ENCODE peak calls at places on chromosomes 4 and X, in ten cellular contexts. X is heart left ventricle; V is lower leg skin; W is GM23248; O is left kidney; I is activated CD8-positive, alpha-beta memory T cell treated with anti-CD3 and anti-CD28 coated beads for 48 hours; E is GM20000; A is B cell; L is lung microvascular endothelial cell; C is posterior cingulate gyrus. T is an unnamed sample.

GRCh38 chr4:73705056-73705432 is 35.3 kb upstream of the CXCL8 start:
- DNase-seq in V (no peak), I (no peak), W (peak), C (no peak), L (peak), E (no peak), A (no peak), O (no peak), X (no peak), T (peak)

GRCh38 chrX:110853610-110854009 is 58.0 kb upstream of the CHRDL1 start:
- DNase-seq in X (no peak), O (peak), E (no peak), V (peak), I (no peak), A (no peak), L (no peak), W (peak), C (peak), T (no peak)

GRCh38 chr4:61540944-61541343 is 340.8 kb downstream of the ADGRL3 start:
- DNase-seq in C (no peak), X (no peak), E (no peak), I (no peak), L (no peak), A (no peak), W (no peak), V (no peak), O (peak), T (no peak)

GRCh38 chrX:108347800-108348199 is 90.4 kb downstream of the COL4A6 start:
- DNase-seq in O (peak), X (no peak), W (no peak), E (no peak), C (no peak), I (no peak), L (peak), V (no peak), A (no peak), T (peak)

GRCh38 chr4:153518637-153519384 is 52.7 kb downstream of the TMEM131L start:
- DNase-seq in W (no peak), X (no peak), O (no peak), V (no peak), E (no peak), A (no peak), I (no peak), L (peak), C (no peak), T (no peak)

GRCh38 chrX:63889001-63889400 is 104.0 kb upstream of the ARHGEF9 start:
- DNase-seq in I (no peak), V (no peak), L (no peak), A (no peak), C (no peak), E (no peak), O (no peak), X (no peak), W (peak), T (no peak)

GRCh38 chr4:25838526-25838925 is 24.3 kb downstream of the SEL1L3 start:
- DNase-seq in L (no peak), E (no peak), C (no peak), A (no peak), X (no peak), V (no peak), O (peak), I (no peak), W (no peak), T (no peak)

GRCh38 chrX:23797371-23798128 is 14.6 kb downstream of the SAT1 start:
- DNase-seq in E (no peak), X (no peak), W (no peak), O (peak), V (no peak), A (no peak), C (no peak), I (no peak), L (no peak), T (peak)

GRCh38 chrX:21770631-21771321 is 12.9 kb upstream of the SMPX start:
- DNase-seq in L (no peak), I (no peak), E (no peak), C (no peak), W (no peak), O (no peak), X (no peak), V (no peak), A (no peak), T (no peak)

GRCh38 chr4:105149771-105150170 is 3.1 kb downstream of the TET2 start:
- DNase-seq in W (no peak), X (no peak), A (no peak), L (no peak), O (no peak), V (no peak), C (no peak), I (no peak), E (no peak), T (peak)

GRCh38 chrX:100700809-100701208 is 31.1 kb downstream of the SYTL4 start:
- DNase-seq in X (no peak), A (no peak), E (no peak), C (no peak), L (no peak), W (no peak), I (no peak), O (no peak), V (no peak), T (no peak)

GRCh38 chr4:130563891-130564418 is 1468.0 kb downstream of the C4orf33 start:
- DNase-seq in I (no peak), X (no peak), V (no peak), E (no peak), W (no peak), A (no peak), O (no peak), L (no peak), C (no peak), T (no peak)

GRCh38 chrX:25079020-25079419 is 63.3 kb upstream of the ARX start:
- DNase-seq in A (no peak), I (no peak), C (no peak), L (no peak), W (no peak), V (no peak), E (no peak), O (no peak), X (no peak), T (no peak)

GRCh38 chrX:99371976-99372595 is 1038.0 kb downstream of the PCDH19 start:
- DNase-seq in A (no peak), E (no peak), I (no peak), W (no peak), O (no peak), L (no peak), V (no peak), C (no peak), X (no peak), T (no peak)

GRCh38 chrX:95675794-95676193 is 1008.8 kb upstream of the DIAPH2 start:
- DNase-seq in X (no peak), V (peak), I (no peak), A (no peak), W (no peak), L (no peak), C (no peak), E (no peak), O (no peak), T (no peak)

GRCh38 chrX:71536285-71536684 is 3.4 kb downstream of the OGT start:
- DNase-seq in W (peak), L (no peak), V (no peak), X (no peak), A (no peak), E (no peak), I (no peak), C (no peak), O (no peak), T (no peak)

GRCh38 chr4:47736555-47736954 is 101.3 kb downstream of the CORIN start:
- DNase-seq in A (no peak), W (no peak), E (no peak), I (no peak), X (no peak), C (no peak), V (no peak), O (no peak), L (no peak), T (no peak)

GRCh38 chr4:161376275-161376674 is 787.5 kb downstream of the FSTL5 start:
- DNase-seq in X (no peak), V (no peak), A (no peak), I (no peak), C (no peak), L (no peak), E (no peak), W (no peak), O (no peak), T (no peak)

GRCh38 chr4:161356351-161356750 is 807.4 kb downstream of the FSTL5 start:
- DNase-seq in L (no peak), W (no peak), X (no peak), V (no peak), I (no peak), C (no peak), O (no peak), E (no peak), A (no peak), T (no peak)

GRCh38 chr4:151820004-151820403 is 59.2 kb upstream of the GATB start:
- DNase-seq in X (no peak), L (no peak), A (no peak), W (no peak), E (no peak), V (no peak), O (no peak), I (no peak), C (no peak), T (no peak)

GRCh38 chr4:110287130-110287529 is 88.7 kb upstream of the ELOVL6 start:
- DNase-seq in V (no peak), A (no peak), E (peak), X (no peak), W (peak), O (peak), L (no peak), I (no peak), C (no peak), T (no peak)

GRCh38 chrX:17559728-17560379 is 177.4 kb upstream of the SCML1 start:
- DNase-seq in L (peak), E (no peak), O (peak), I (no peak), C (no peak), W (peak), V (no peak), A (no peak), X (no peak), T (peak)

GRCh38 chrX:24902808-24903207 is 113.0 kb downstream of the ARX start:
- DNase-seq in L (peak), X (no peak), I (no peak), E (no peak), A (no peak), V (no peak), W (peak), C (no peak), O (no peak), T (peak)

GRCh38 chr4:158624889-158625478 is 46.7 kb downstream of the C4orf46 start:
- DNase-seq in O (peak), C (no peak), V (peak), E (peak), X (no peak), A (peak), I (no peak), W (peak), L (peak), T (peak)

GRCh38 chr4:100147198-100147597 is 43.1 kb downstream of the DDIT4L start:
- DNase-seq in I (no peak), E (no peak), L (no peak), V (no peak), A (no peak), C (no peak), W (no peak), X (no peak), O (no peak), T (no peak)

GRCh38 chr4:95124906-95125504 is 367.2 kb downstream of the BMPR1B start:
- DNase-seq in X (no peak), C (no peak), I (no peak), O (peak), E (peak), W (peak), L (peak), V (no peak), A (no peak), T (peak)

GRCh38 chr4:3245676-3246075 is 3.3 kb upstream of the MSANTD1 start:
- DNase-seq in A (no peak), W (no peak), V (no peak), X (no peak), L (no peak), E (no peak), I (no peak), O (no peak), C (no peak), T (no peak)

GRCh38 chr4:31557444-31557843 is 837.3 kb downstream of the PCDH7 start:
- DNase-seq in C (no peak), I (no peak), A (no peak), L (no peak), V (no peak), E (no peak), O (no peak), W (no peak), X (no peak), T (no peak)

T was measured in endothelial cell of umbilical vein.